ENCODE peak calls at places on chromosome 1, in nine cellular contexts. S, W, I, B, T, N, Q, J and L are unnamed samples.

GRCh38 chr1:24909388-24909898 is 20.6 kb downstream of the RUNX3 start:
- DNase-seq in I (no peak), N (no peak), B (no peak), S (no peak), J (peak), W (no peak), T (no peak), Q (peak), L (no peak)

GRCh38 chr1:108719654-108720435 is 7.1 kb downstream of the FNDC7 start:
- DNase-seq in I (no peak), T (no peak), S (no peak), J (peak), B (no peak), N (peak), Q (peak), W (peak), L (no peak)

GRCh38 chr1:66383168-66383567 is 150.8 kb upstream of the SGIP1 start:
- DNase-seq in Q (no peak), W (no peak), N (no peak), J (no peak), I (no peak), S (no peak), B (no peak), T (no peak), L (no peak)

GRCh38 chr1:224106568-224107281 is 7.2 kb upstream of the FBXO28 start:
- DNase-seq in N (peak), T (no peak), B (no peak), W (no peak), I (no peak), Q (peak), S (no peak), J (peak), L (peak)

GRCh38 chr1:99680258-99680657 is 34.3 kb downstream of the PALMD start:
- DNase-seq in B (no peak), N (no peak), W (no peak), I (no peak), J (peak), T (no peak), S (no peak), Q (peak), L (no peak)

GRCh38 chr1:160942926-160943325 is 11.7 kb downstream of the ITLN2 start:
- DNase-seq in S (no peak), Q (peak), T (no peak), W (no peak), I (no peak), B (no peak), N (no peak), J (no peak), L (no peak)

GRCh38 chr1:3483801-3484444 is 29.5 kb downstream of the ARHGEF16 start:
- DNase-seq in B (no peak), I (no peak), N (no peak), S (peak), Q (peak), J (peak), T (no peak), W (no peak), L (peak)

GRCh38 chr1:238672262-238672661 is 714.1 kb upstream of the CHRM3 start:
- DNase-seq in Q (no peak), B (no peak), I (no peak), J (no peak), T (no peak), N (no peak), W (no peak), S (no peak), L (no peak)

GRCh38 chr1:151012684-151013471 is 4.6 kb downstream of the PRUNE1 start:
- DNase-seq in I (no peak), J (peak), Q (peak), S (no peak), N (no peak), B (no peak), T (no peak), W (no peak), L (no peak)